ENCODE peak calls at places on chromosomes 16 and 17, in seven cellular contexts. R is Karpas-422, O is IMR-90, X is neuronal stem cell, B is SK-N-SH, Q is adipocyte, K is endodermal cell. A is an unnamed sample.

GRCh38 chr17:78600181-78600651 is 23.0 kb upstream of the DNAH17 start:
- DNase-seq in X (no peak), K (no peak), O (no peak), Q (no peak), R (no peak), B (no peak), A (no peak)

GRCh38 chr16:58148099-58148498 is 18.9 kb upstream of the CFAP20 start:
- DNase-seq in X (no peak), Q (no peak), B (no peak), K (no peak), R (no peak), O (no peak), A (no peak)

GRCh38 chr16:22296225-22297113 is 740 bp upstream of the POLR3E start:
- DNase-seq in X (no peak), O (no peak), R (peak; percentile 58), Q (peak; percentile 23), B (no peak), K (no peak), A (no peak)

GRCh38 chr17:57410169-57410568 is 153.8 kb downstream of the MSI2 start:
- DNase-seq in Q (no peak), X (no peak), O (no peak), R (no peak), K (peak; percentile 63), B (no peak), A (no peak)

GRCh38 chr16:17493012-17493411 is 22.3 kb upstream of the XYLT1 start:
- DNase-seq in O (no peak), R (no peak), K (no peak), B (no peak), Q (no peak), X (no peak), A (no peak)

GRCh38 chr16:5900046-5900445 is 802.5 kb upstream of the EEF2KMT start:
- DNase-seq in R (no peak), Q (no peak), O (no peak), X (no peak), B (no peak), K (no peak), A (no peak)

GRCh38 chr16:2468142-2468724 is 2.9 kb upstream of the NTN3 start:
- DNase-seq in R (no peak), Q (peak; percentile 57), K (peak; percentile 76), B (peak; percentile 75), X (no peak), O (peak; percentile 11), A (no peak)

GRCh38 chr16:49918257-49918656 is 62.3 kb upstream of the ZNF423 start:
- DNase-seq in B (no peak), R (peak; percentile 56), K (peak; percentile 73), O (no peak), X (no peak), Q (no peak), A (no peak)

DNA sequence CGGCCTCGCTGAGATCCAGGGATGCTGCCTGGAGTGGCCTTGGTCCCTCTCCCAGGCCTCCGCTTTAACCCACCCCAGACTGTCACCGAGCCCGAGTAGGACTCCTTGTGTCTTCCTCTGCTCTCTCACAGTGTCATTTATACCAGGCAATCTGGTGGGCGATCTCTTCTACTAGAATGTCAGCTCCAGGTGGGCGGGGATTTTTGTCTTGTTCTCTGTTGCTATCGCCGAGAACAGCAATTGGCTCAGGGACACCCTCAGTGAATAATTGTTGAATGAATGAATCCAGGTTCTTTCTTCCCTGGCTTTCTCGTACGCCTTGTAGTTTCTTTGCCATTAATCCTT is 591 bp downstream of the DHX38 start:
- DNase-seq in O (no peak), X (no peak), R (peak; percentile 65), B (no peak), Q (no peak), K (no peak), A (no peak)
- H3K4me3 ChIP-seq in O (peak overlapping the region; percentile 96), X (peak overlapping the region; percentile 98), R (peak overlapping the region; percentile 100), B (peak overlapping the region; percentile 97), Q (peak overlapping the region; percentile 99), K (peak overlapping the region; percentile 92), A (peak overlapping the region; percentile 99)

DNA sequence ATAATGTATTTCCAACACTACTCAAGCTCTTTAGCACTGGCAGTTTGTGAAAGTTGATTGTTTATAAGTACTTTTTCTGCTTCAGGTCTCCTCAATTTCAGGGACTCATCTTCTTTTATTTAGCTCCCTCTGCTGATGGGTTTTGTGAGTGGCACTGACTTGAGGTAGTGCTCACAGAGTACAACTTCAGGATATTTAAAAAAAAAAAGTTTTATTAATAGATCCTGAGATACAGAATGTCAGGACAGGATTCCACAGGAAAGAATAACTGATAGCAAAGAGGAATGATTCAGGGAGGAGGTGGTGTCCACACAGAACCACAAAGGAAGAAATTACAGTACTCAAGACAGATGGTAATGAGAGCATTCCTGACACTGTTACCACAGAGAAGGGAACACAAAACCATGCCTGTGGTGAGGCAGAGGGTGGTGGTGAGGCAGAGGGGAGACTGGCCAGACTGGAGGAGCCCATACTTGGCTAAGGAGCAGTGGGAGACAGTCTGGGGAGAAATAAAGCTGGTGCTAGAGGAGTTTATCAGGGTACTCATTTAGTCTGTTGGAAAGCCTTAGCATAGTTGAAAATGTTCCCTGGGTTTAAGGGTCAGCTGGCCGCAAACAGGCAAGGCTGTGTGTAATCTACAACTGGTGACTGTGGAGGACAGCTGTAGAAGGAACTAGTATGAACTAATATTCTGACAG is 63.7 kb downstream of the SPAG9 start:
- DNase-seq in Q (peak; percentile 90), O (peak; percentile 93), R (peak; percentile 83), K (peak; percentile 89), B (peak; percentile 49), X (peak; percentile 56), A (peak; percentile 32)
- H3K9ac ChIP-seq in Q (peak overlapping the region; percentile 74), O (no peak overlapping the region), R (no peak overlapping the region), K (no peak overlapping the region), B (peak overlapping the region; percentile 15), X (no peak overlapping the region), A (no peak overlapping the region)

GRCh38 chr17:75499313-75500022 is 15.9 kb downstream of the CASKIN2 start:
- DNase-seq in B (peak; percentile 50), R (no peak), K (no peak), X (no peak), Q (no peak), O (no peak), A (no peak)

GRCh38 chr17:75498726-75499213 is 16.6 kb downstream of the CASKIN2 start:
- DNase-seq in Q (no peak), K (peak; percentile 80), B (peak; percentile 55), O (no peak), X (no peak), R (no peak), A (no peak)

GRCh38 chr17:75496005-75496404 is 19.3 kb downstream of the CASKIN2 start:
- DNase-seq in X (no peak), K (no peak), Q (no peak), R (no peak), B (peak; percentile 45), O (no peak), A (no peak)

GRCh38 chr17:75500419-75501216 is 14.7 kb downstream of the CASKIN2 start:
- DNase-seq in Q (no peak), R (no peak), B (peak; percentile 42), K (no peak), O (no peak), X (no peak), A (no peak)

GRCh38 chr17:75498019-75498725 is 17.2 kb downstream of the CASKIN2 start:
- DNase-seq in R (no peak), Q (no peak), K (no peak), O (no peak), B (peak; percentile 42), X (no peak), A (no peak)
- H3K4me3 ChIP-seq in R (no peak overlapping the region), Q (no peak overlapping the region), K (no peak overlapping the region), O (no peak overlapping the region), B (no peak overlapping the region), X (no peak overlapping the region), A (no peak overlapping the region)

GRCh38 chr17:77402159-77402731 is 261.5 kb downstream of the SEC14L1 start:
- DNase-seq in K (no peak), O (no peak), X (no peak), B (no peak), R (no peak), Q (no peak), A (no peak)
- H3K9ac ChIP-seq in K (no peak overlapping the region), O (no peak overlapping the region), X (no peak overlapping the region), B (no peak overlapping the region), R (no peak overlapping the region), Q (no peak overlapping the region), A (no peak overlapping the region)